ENCODE peak calls at places on chromosomes 3 and 15, in seven cellular contexts. Y is IMR-90, X is pancreas, J is right atrium auricular region, C is thoracic aorta, V is transverse colon, G is astrocyte. S is an unnamed sample. For H3K36me3 and H3K4me1, the result is how much of the 10 kb centered on the place peaks cover.

GRCh38 chr3:185175370-185175987 is 22.6 kb upstream of the C3orf70 start:
- DNase-seq in Y (peak), X (no peak), J (peak), C (no peak), V (peak), G (no peak), S (peak)

GRCh38 chr15:66594836-66595235 is 29.0 kb upstream of the LCTL start:
- DNase-seq in Y (no peak), X (no peak), J (no peak), C (no peak), V (no peak), G (no peak), S (no peak)

GRCh38 chr15:26805470-26805869 is 32.6 kb upstream of the GABRB3 start:
- DNase-seq in Y (no peak), X (no peak), J (no peak), C (no peak), V (no peak), G (no peak), S (no peak)

GRCh38 chr3:152834354-152835310 is at the start of gene P2RY1:
- DNase-seq in Y (peak), X (peak), J (peak), C (no peak), V (peak), G (peak), S (peak)

GRCh38 chr3:169678122-169678521 is 14.6 kb upstream of the MECOM start:
- DNase-seq in Y (no peak), X (no peak), J (no peak), C (no peak), V (no peak), G (no peak), S (no peak)

GRCh38 chr15:101502572-101503295 is 13.2 kb upstream of the PCSK6 start:
- DNase-seq in Y (no peak), X (no peak), J (no peak), C (no peak), V (no peak), G (no peak), S (no peak)

GRCh38 chr3:51799879-51800757 is 21.1 kb upstream of the IQCF6 start:
- DNase-seq in Y (peak), X (no peak), J (no peak), C (no peak), V (no peak), G (peak), S (peak)

GRCh38 chr3:29385056-29385455 is 104.2 kb downstream of the RBMS3 start:
- DNase-seq in Y (no peak), X (no peak), J (no peak), C (no peak), V (no peak), G (peak), S (no peak)

GRCh38 chr3:128803307-128803706 is 76.1 kb upstream of the ACAD9 start:
- DNase-seq in Y (no peak), X (no peak), J (no peak), C (no peak), V (no peak), G (no peak), S (no peak)

GRCh38 chr15:78265137-78265460 is 737 bp downstream of the DNAJA4 start:
- DNase-seq in Y (no peak), X (no peak), J (no peak), C (no peak), V (no peak), G (no peak), S (no peak)

GRCh38 chr15:62053439-62054085 is 6.7 kb downstream of the VPS13C start:
- DNase-seq in Y (no peak), X (no peak), J (no peak), C (no peak), V (no peak), G (no peak), S (no peak)

GRCh38 chr3:30462725-30463124 is 143.7 kb upstream of the TGFBR2 start:
- DNase-seq in Y (peak), X (no peak), J (no peak), C (no peak), V (no peak), G (no peak), S (no peak)

GRCh38 chr3:140599009-140599408 is 78.9 kb upstream of the TRIM42 start:
- DNase-seq in Y (no peak), X (no peak), J (no peak), C (no peak), V (no peak), G (no peak), S (no peak)

GRCh38 chr15:24772709-24773373 is 97.3 kb downstream of the NPAP1 start:
- DNase-seq in Y (peak), X (peak), J (peak), C (no peak), V (peak), G (peak), S (peak)

GRCh38 chr15:90221251-90221900 is 12.4 kb downstream of the CIB1 start:
- DNase-seq in Y (peak), X (peak), J (peak), C (peak), V (peak), G (peak), S (peak)

GRCh38 chr3:23991236-23992050 is 46.4 kb downstream of the NR1D2 start:
- DNase-seq in Y (peak), X (no peak), J (no peak), C (no peak), V (no peak), G (peak), S (no peak)

GRCh38 chr3:41241800-41242571 is 42.7 kb downstream of the CTNNB1 start:
- DNase-seq in Y (no peak), X (no peak), J (no peak), C (no peak), V (no peak), G (no peak), S (no peak)

GRCh38 chr15:49876401-49877038 is 242.5 kb downstream of the ATP8B4 start:
- DNase-seq in Y (no peak), X (no peak), J (no peak), C (no peak), V (no peak), G (no peak), S (peak)

GRCh38 chr3:72310028-72310987 is 525.4 kb upstream of the PROK2 start:
- DNase-seq in Y (peak), X (no peak), J (no peak), C (no peak), V (peak), G (peak), S (peak)

GRCh38 chr15:31300208-31300661 is 26.4 kb upstream of the KLF13 start:
- DNase-seq in Y (no peak), X (peak), J (peak), C (no peak), V (no peak), G (no peak), S (peak)

GRCh38 chr15:45377630-45378148 is 655 bp downstream of the GATM start:
- DNase-seq in Y (no peak), X (peak), J (peak), C (peak), V (peak), G (no peak), S (peak)

GRCh38 chr3:126358038-126358815 is 1.0 kb upstream of the KLF15 start:
- DNase-seq in Y (no peak), X (peak), J (no peak), C (no peak), V (no peak), G (no peak), S (no peak)

GRCh38 chr15:82228750-82229149 is 33.8 kb downstream of the EFL1 start:
- DNase-seq in Y (peak), X (no peak), J (no peak), C (no peak), V (no peak), G (no peak), S (no peak)

GRCh38 chr15:82231233-82231632 is 31.3 kb downstream of the EFL1 start:
- DNase-seq in Y (no peak), X (no peak), J (no peak), C (no peak), V (no peak), G (no peak), S (no peak)

DNA sequence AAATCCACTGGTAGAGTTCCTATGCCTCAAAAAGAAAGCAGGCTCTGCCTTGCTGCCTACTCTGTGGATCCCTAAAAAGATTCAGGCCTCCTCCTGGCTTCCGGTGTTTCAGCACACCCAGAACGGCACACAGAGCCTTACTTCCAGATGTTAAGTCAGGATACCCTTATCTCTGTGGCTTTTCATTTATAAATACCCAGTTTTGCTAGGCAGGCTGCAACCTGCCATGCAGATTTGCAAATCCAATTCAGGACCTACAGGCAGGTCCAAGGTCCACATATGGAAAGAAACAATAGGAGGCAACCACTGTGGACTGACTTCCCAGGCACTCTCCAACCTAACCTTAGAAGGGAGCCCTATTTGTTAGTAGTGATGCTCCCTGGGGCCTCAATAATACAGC is 30.7 kb downstream of the EFL1 start:
- DNase-seq in Y (no peak), X (no peak), J (no peak), C (no peak), V (no peak), G (no peak), S (no peak)
- H3K36me3 ChIP-seq in Y (under half), X (under half), J (under half), C (under half), V (under half), G (under half), S (half or more)

GRCh38 chr15:32870240-32871033 is 152.6 kb downstream of the GREM1 start:
- DNase-seq in Y (peak), X (no peak), J (no peak), C (no peak), V (peak), G (peak), S (no peak)

GRCh38 chr15:32871887-32872286 is 154.1 kb downstream of the GREM1 start:
- DNase-seq in Y (no peak), X (no peak), J (no peak), C (no peak), V (no peak), G (no peak), S (no peak)

GRCh38 chr15:32869814-32870213 is 152.0 kb downstream of the GREM1 start:
- DNase-seq in Y (no peak), X (no peak), J (no peak), C (no peak), V (no peak), G (no peak), S (no peak)

GRCh38 chr15:32873292-32874114 is 155.7 kb downstream of the GREM1 start:
- DNase-seq in Y (peak), X (no peak), J (no peak), C (no peak), V (no peak), G (peak), S (no peak)

GRCh38 chr15:32872606-32873291 is 154.9 kb downstream of the GREM1 start:
- DNase-seq in Y (peak), X (no peak), J (peak), C (no peak), V (peak), G (peak), S (peak)
- H3K4me3 ChIP-seq in Y (no peak), X (no peak), J (no peak), C (no peak), V (no peak), G (no peak), S (no peak)

DNA sequence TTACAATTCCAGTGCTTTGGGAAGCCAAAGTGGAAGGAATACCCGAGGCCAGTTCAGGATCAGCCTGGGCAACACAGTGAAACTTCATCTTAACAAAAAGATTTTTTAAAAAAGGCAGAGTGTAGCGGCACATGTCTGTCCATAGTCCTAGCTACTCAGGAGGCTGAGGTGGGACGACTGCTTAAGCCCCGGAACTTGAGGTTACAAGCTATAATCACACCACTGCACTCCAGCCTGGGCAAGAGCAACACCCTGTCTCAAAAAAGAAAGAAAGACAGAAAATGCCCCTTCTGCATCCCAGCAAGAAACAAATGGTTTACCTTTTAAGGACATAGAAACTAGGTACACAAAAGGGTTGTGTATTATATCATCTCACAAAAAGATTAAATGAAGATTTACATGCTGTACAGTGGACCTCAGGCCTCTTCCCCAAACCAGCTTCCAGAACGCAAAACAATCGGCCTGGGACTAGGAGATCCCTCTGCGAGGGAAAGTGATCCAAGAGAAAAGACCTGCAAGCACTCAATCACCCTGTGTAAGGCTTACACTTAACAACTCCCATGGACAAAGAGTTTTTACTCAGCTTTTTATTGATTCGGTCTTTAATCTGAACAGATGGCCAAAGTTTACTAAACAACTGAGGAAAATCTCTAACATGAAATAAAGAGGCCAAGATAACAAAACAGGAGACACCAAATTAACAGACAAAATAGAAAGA is 21.2 kb downstream of the TFDP2 start:
- DNase-seq in Y (no peak), X (no peak), J (no peak), C (no peak), V (no peak), G (no peak), S (no peak)
- H3K4me1 ChIP-seq in Y (under half), X (under half), J (under half), C (under half), V (under half), G (under half), S (under half)

DNA sequence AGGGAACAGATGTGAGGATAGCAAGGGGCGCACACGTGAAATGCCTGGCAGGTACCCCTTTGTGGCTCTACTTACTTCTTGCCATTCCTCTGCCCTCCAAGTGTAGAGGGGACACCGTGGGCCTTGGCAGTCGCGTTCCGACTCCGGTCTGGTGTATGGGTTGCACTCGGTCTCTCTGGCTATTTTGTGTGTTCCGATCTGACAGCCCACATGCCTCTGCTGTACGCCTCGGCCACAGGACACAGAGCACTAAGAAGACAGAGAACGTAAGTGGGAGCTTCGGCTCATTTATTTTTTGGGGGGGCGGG is 126.3 kb downstream of the ADAMTS9 start:
- DNase-seq in Y (no peak), X (no peak), J (no peak), C (no peak), V (no peak), G (no peak), S (no peak)
- H3K36me3 ChIP-seq in Y (under half), X (under half), J (under half), C (under half), V (under half), G (under half), S (under half)

DNA sequence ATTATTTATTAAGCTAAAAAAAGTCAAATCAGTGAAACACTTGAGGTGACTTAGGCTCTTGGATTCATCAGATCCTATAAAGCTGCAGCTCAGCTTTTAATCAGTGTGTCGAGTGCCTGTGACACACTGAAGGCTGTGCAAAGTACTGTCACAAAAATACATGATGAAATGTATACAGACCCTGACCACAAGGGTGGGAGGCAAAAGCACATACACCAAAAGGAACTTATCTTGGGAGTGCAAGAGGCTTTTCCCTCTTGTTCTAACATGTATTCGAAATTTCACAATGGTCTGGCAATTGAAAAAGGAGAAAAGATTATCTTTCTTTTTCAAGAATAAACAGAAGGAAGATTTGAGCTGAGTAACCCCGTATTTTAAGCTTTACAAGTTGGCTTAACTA is 35.9 kb downstream of the VGLL4 start:
- DNase-seq in Y (peak), X (no peak), J (no peak), C (no peak), V (no peak), G (no peak), S (no peak)
- H3K4me3 ChIP-seq in Y (no peak), X (no peak), J (no peak), C (no peak), V (no peak), G (no peak), S (no peak)

S was measured in heart right ventricle.